ENCODE peak calls at places on chromosome 10, in four cellular contexts. F is AG08395, W is GM03348, T is iris pigment epithelial cell. J is an unnamed sample.

GRCh38 chr10:60627778-60628773 is 150.2 kb upstream of the CDK1 start:
- DNase-seq in F (no peak), W (no peak), T (no peak), J (no peak)

GRCh38 chr10:60869916-60870728 is 73.9 kb downstream of the RHOBTB1 start:
- DNase-seq in W (no peak), F (no peak), T (no peak), J (no peak)

GRCh38 chr10:121325490-121326231 is 272.6 kb downstream of the FGFR2 start:
- DNase-seq in T (no peak), W (no peak), F (no peak), J (no peak)

GRCh38 chr10:61896854-61897661 is 4.4 kb upstream of the ARID5B start:
- DNase-seq in W (peak; percentile 83), T (peak; percentile 71), F (peak; percentile 78), J (peak; percentile 20)

GRCh38 chr10:130128922-130129321 is 7.3 kb upstream of the GLRX3 start:
- DNase-seq in F (no peak), W (no peak), T (no peak), J (no peak)

GRCh38 chr10:113041324-113041723 is 91.3 kb downstream of the TCF7L2 start:
- DNase-seq in F (no peak), T (no peak), W (no peak), J (no peak)

GRCh38 chr10:34885901-34886300 is 70.8 kb upstream of the PARD3 start:
- DNase-seq in W (no peak), F (no peak), T (no peak), J (no peak)

GRCh38 chr10:123270806-123271205 is 116.6 kb downstream of the BUB3 start:
- DNase-seq in W (no peak), T (no peak), F (no peak), J (no peak)

GRCh38 chr10:8053446-8054242 is 844 bp upstream of the GATA3 start:
- DNase-seq in T (peak; percentile 68), F (peak; percentile 98), W (peak; percentile 99), J (peak; percentile 95)

GRCh38 chr10:23291551-23292334 is 52.9 kb downstream of the C10orf67 start:
- DNase-seq in W (no peak), F (no peak), T (no peak), J (no peak)

J was measured in T-helper 2 cell.